ENCODE peak calls at places on chromosomes 3 and 15, in nine cellular contexts. M is A549, H is stomach, N is transverse colon, P is sigmoid colon, F is suprapubic skin, S is HepG2, E is tibial nerve, K is SK-N-SH. X is an unnamed sample.

GRCh38 chr3:50807266-50807665 is 132.5 kb downstream of the DOCK3 start:
- DNase-seq in M (no peak), H (peak; percentile 73), N (no peak), P (no peak), F (no peak), S (no peak), E (no peak), K (no peak), X (no peak)

GRCh38 chr3:124078978-124079911 is 87.3 kb upstream of the ROPN1 start:
- DNase-seq in M (peak; percentile 19), H (no peak), N (no peak), P (no peak), F (no peak), S (peak; percentile 40), E (no peak), K (peak; percentile 45), X (peak; percentile 22)

GRCh38 chr3:45321607-45322391 is 66.6 kb upstream of the LARS2 start:
- DNase-seq in M (no peak), H (no peak), N (no peak), P (no peak), F (peak; percentile 34), S (no peak), E (no peak), K (no peak), X (no peak)

GRCh38 chr3:42224658-42225421 is 41.1 kb downstream of the CCK start:
- DNase-seq in M (no peak), H (no peak), N (no peak), P (no peak), F (no peak), S (no peak), E (no peak), K (no peak), X (no peak)

GRCh38 chr3:32325957-32326356 is 65.7 kb upstream of the CMTM7 start:
- DNase-seq in M (no peak), H (no peak), N (no peak), P (no peak), F (no peak), S (no peak), E (no peak), K (no peak), X (no peak)

GRCh38 chr3:65955792-65956477 is 82.8 kb downstream of the MAGI1 start:
- DNase-seq in M (no peak), H (no peak), N (peak; percentile 42), P (no peak), F (no peak), S (peak; percentile 93), E (no peak), K (no peak), X (no peak)

GRCh38 chr15:72236381-72237285 is 5.6 kb upstream of the PKM start:
- DNase-seq in M (no peak), H (no peak), N (no peak), P (no peak), F (no peak), S (no peak), E (no peak), K (no peak), X (no peak)

GRCh38 chr15:91469627-91470567 is 369.8 kb downstream of the SV2B start:
- DNase-seq in M (no peak), H (peak; percentile 29), N (peak; percentile 19), P (no peak), F (no peak), S (no peak), E (no peak), K (peak; percentile 14), X (no peak)

GRCh38 chr15:28955686-28956421 is 70.1 kb downstream of the APBA2 start:
- DNase-seq in M (no peak), H (no peak), N (no peak), P (peak; percentile 43), F (no peak), S (no peak), E (no peak), K (no peak), X (no peak)

GRCh38 chr3:61381745-61382392 is 130.6 kb upstream of the FHIT start:
- DNase-seq in M (peak; percentile 7), H (no peak), N (no peak), P (no peak), F (no peak), S (peak; percentile 35), E (no peak), K (peak; percentile 39), X (no peak)

DNA sequence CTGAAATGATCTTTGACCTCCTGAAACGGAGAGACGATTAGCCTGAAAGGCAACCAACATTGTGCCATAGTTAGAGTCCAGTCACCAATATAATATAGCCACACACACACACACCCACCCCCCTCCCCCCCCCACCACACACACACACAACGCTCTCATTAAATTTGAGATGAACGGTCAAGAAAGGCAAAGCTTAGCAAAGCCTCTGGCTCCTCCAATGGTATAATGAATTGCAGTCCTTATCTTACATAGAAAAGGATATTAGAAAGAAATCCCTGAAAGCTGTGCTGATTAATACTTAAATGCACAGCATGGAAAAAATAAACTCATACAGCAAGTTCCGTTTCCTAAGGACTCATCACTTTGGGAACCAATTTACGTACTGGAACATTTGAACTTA is 881 bp upstream of the ZNF385D start:
- DNase-seq in M (no peak), H (no peak), N (no peak), P (no peak), F (no peak), S (no peak), E (no peak), K (no peak), X (no peak)
- TF ChIP-seq CTCF in M (no peak), H (no peak), N (no peak), P (no peak), F (no peak), S (no peak), E (no peak), K (no peak), X (no peak)

GRCh38 chr3:139355502-139355901 is 11.7 kb downstream of the MRPS22 start:
- DNase-seq in M (no peak), H (no peak), N (no peak), P (no peak), F (no peak), S (no peak), E (no peak), K (no peak), X (no peak)

GRCh38 chr3:139354661-139355060 is 10.8 kb downstream of the MRPS22 start:
- DNase-seq in M (no peak), H (no peak), N (no peak), P (no peak), F (no peak), S (no peak), E (no peak), K (no peak), X (no peak)

GRCh38 chr3:139355937-139356336 is 12.1 kb downstream of the MRPS22 start:
- DNase-seq in M (no peak), H (no peak), N (no peak), P (no peak), F (no peak), S (no peak), E (no peak), K (no peak), X (no peak)

GRCh38 chr3:139357899-139358298 is 14.1 kb downstream of the MRPS22 start:
- DNase-seq in M (no peak), H (no peak), N (no peak), P (no peak), F (no peak), S (no peak), E (no peak), K (no peak), X (no peak)

DNA sequence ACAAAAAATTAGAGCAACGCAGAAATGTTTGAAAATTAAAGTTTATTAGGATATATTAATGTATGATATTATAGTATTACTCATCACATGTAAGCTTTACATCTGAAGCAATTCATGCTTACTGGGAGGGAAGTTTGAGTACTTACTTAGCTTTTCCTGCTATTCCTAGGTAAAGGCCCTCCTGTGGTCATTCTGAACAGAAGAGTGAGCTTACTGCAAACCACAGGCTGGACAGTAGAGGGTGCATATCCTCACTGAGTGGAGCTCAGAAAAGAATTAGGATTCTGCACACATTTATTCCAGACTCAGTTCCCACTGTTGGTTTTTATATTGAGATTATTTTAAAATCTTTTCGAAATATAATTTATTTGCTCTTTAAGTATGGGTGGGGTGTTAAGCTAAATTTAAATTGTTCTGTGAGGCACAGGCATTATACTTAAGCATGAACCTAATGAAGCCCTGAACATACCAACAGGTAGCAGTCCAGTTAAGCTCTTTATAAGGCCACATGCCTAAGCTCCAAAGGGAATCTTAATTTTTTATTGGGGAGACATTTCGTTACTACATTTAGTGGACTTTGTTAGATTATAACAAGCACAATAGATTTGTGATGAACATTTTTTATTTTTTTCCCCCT is 10.2 kb downstream of the MRPS22 start:
- DNase-seq in M (peak; percentile 53), H (no peak), N (no peak), P (no peak), F (no peak), S (peak; percentile 62), E (no peak), K (peak; percentile 53), X (no peak)
- TF ChIP-seq EP300 in M (no peak), H (no peak), N (no peak), P (no peak), F (no peak), S (no peak), E (no peak), K (no peak), X (no peak)

DNA sequence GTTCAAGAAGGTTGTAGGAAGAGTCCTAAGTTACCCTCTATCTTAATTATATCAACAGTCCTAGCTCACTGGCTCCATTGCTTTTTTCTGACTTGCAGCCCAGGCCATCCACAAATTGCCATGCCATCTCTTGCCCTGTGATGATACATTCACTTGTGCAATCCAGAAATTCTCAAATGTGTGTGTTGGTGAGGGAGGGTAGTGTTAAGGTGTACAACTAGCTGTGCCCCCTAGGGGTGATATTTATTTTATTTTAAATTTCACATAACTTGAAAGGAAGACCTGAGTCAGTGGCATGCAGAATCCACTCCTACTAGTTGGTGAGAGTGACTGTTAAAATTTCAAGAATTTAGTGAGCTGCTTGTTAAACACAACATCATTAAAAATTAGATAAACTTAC is 156.1 kb upstream of the ANKRD28 start:
- DNase-seq in M (no peak), H (no peak), N (no peak), P (no peak), F (no peak), S (no peak), E (no peak), K (no peak), X (no peak)
- TF ChIP-seq CTCF in M (peak; percentile 11), H (no peak), N (peak; percentile 5), P (no peak), F (no peak), S (no peak), E (no peak), K (no peak), X (no peak)

GRCh38 chr15:101533371-101534140 is 44.0 kb upstream of the PCSK6 start:
- DNase-seq in M (no peak), H (no peak), N (no peak), P (peak; percentile 53), F (no peak), S (no peak), E (no peak), K (no peak), X (no peak)

GRCh38 chr15:101535170-101535902 is 45.8 kb upstream of the PCSK6 start:
- DNase-seq in M (no peak), H (no peak), N (no peak), P (peak; percentile 33), F (no peak), S (no peak), E (no peak), K (peak; percentile 22), X (no peak)

GRCh38 chr15:101531170-101531569 is 41.7 kb upstream of the PCSK6 start:
- DNase-seq in M (no peak), H (no peak), N (no peak), P (no peak), F (no peak), S (no peak), E (no peak), K (no peak), X (no peak)

GRCh38 chr15:101534376-101534970 is 45.0 kb upstream of the PCSK6 start:
- DNase-seq in M (no peak), H (no peak), N (no peak), P (peak; percentile 52), F (no peak), S (no peak), E (no peak), K (peak; percentile 12), X (no peak)

GRCh38 chr15:101532865-101533264 is 43.4 kb upstream of the PCSK6 start:
- DNase-seq in M (no peak), H (no peak), N (no peak), P (peak; percentile 40), F (no peak), S (no peak), E (no peak), K (no peak), X (no peak)
- TF ChIP-seq EP300 in M (no peak), H (no peak), N (no peak), P (no peak), F (no peak), S (no peak), E (no peak), K (no peak), X (no peak)

X was measured in ovary.